ENCODE peak calls at places on chromosomes 12 and 14, in four cellular contexts. O is neural progenitor cell; U is naive thymus-derived CD4-positive, alpha-beta T cell; H is fibroblast of lung. C is an unnamed sample.
A peak's percentile ranks its signal among the peaks of the same experiment; 100 is the strongest.

GRCh38 chr12:83896416-83896815 is 1016.2 kb downstream of the SLC6A15 start:
- DNase-seq in O (no peak), U (no peak), H (no peak), C (no peak)

GRCh38 chr12:104668274-104668718 is 211.5 kb downstream of the CHST11 start:
- DNase-seq in O (no peak), U (no peak), H (peak; percentile 68), C (no peak)

GRCh38 chr12:674272-674781 is 11.1 kb upstream of the NINJ2 start:
- DNase-seq in O (no peak), U (peak; percentile 54), H (no peak), C (peak; percentile 59)

GRCh38 chr12:95336387-95337067 is 118.9 kb downstream of the VEZT start:
- DNase-seq in O (peak; percentile 86), U (no peak), H (peak; percentile 91), C (no peak)

GRCh38 chr12:34599530-34600513 is 577.5 kb downstream of the ALG10 start:
- DNase-seq in O (no peak), U (no peak), H (no peak), C (no peak)

GRCh38 chr12:9883175-9883574 is 1.9 kb downstream of the KLRF2 start:
- DNase-seq in O (no peak), U (no peak), H (peak; percentile 13), C (no peak)

GRCh38 chr12:69254046-69254445 is 14.7 kb downstream of the CPSF6 start:
- DNase-seq in O (peak; percentile 51), U (peak; percentile 66), H (peak; percentile 63), C (no peak)

GRCh38 chr12:124633269-124633953 is 66.0 kb upstream of the NCOR2 start:
- DNase-seq in O (no peak), U (no peak), H (peak; percentile 82), C (no peak)

GRCh38 chr12:59407799-59408198 is 188.0 kb upstream of the SLC16A7 start:
- DNase-seq in O (no peak), U (no peak), H (no peak), C (no peak)

GRCh38 chr12:117472983-117473382 is 111.6 kb upstream of the NOS1 start:
- DNase-seq in O (peak; percentile 83), U (no peak), H (no peak), C (no peak)

GRCh38 chr12:117466677-117467362 is 105.4 kb upstream of the NOS1 start:
- DNase-seq in O (no peak), U (no peak), H (no peak), C (no peak)

GRCh38 chr12:117468016-117468415 is 106.6 kb upstream of the NOS1 start:
- DNase-seq in O (no peak), U (no peak), H (no peak), C (no peak)

GRCh38 chr12:117470804-117471203 is 109.4 kb upstream of the NOS1 start:
- DNase-seq in O (no peak), U (no peak), H (no peak), C (no peak)

GRCh38 chr12:117469883-117470483 is 108.6 kb upstream of the NOS1 start:
- DNase-seq in O (no peak), U (no peak), H (no peak), C (no peak)
- H3K9me3 ChIP-seq in O (no peaks in the 10 kb centered on the region), U (no peaks in the 10 kb centered on the region), H (no peaks in the 10 kb centered on the region), C (peaks cover 4% of the 10 kb centered on the region)

DNA sequence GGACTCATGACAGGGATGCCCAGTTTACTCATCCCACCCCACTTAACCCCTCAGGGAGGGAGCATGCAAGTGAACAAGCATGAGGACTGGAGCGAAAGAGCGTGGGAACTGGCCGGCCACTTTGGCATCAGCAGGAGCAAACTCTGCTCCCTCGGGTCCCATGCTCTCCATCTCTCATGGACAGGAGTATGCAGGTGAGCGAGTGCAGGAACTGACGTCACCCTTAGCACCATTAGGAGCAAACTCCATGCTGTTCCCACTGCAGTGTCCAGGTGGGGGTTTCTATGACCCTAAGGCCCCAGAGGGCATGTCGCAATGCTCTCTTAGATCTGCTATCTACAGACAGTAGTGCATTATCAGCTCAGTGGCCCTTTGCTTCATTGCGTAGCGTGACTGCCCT is 821.8 kb upstream of the LRFN5 start:
- DNase-seq in O (peak; percentile 2), U (no peak), H (no peak), C (no peak)
- H3K9me3 ChIP-seq in O (no peaks in the 10 kb centered on the region), U (no peaks in the 10 kb centered on the region), H (no peaks in the 10 kb centered on the region), C (no peaks in the 10 kb centered on the region)

GRCh38 chr14:64649383-64649998 is 54.7 kb upstream of the PLEKHG3 start:
- DNase-seq in O (no peak), U (no peak), H (peak; percentile 64), C (no peak)
- H3K9me3 ChIP-seq in O (no peaks in the 10 kb centered on the region), U (no peaks in the 10 kb centered on the region), H (no peaks in the 10 kb centered on the region), C (no peaks in the 10 kb centered on the region)

DNA sequence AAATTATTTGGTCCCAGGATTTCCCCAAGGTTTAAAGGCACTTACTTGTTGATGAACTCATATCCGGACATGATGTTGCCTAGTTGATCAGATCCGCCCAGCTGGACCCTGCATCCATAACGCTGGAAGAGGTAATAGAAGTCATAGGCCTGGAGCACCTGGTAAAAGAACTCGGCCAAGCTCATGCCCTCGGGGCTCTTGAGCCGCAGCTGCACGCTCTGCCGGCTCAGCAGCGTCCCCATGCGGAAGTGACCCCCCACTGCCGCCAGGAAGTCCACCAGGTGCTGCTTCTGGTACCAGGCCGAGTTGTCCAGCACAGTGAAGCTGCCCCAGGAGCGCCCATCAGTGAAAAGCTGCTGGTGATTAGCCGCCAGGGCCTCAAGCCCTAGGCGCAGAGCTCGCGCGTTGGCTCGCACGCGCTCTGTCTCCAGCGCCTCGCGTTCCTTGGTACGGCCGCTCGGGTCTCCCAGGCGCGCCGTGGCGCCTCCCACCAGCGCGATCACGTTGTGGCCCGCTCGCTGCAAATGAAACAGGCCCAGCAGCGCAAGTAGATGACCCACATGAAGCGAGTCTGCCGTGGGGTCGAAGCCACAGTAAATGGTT is 545 bp downstream of the YARS2 start:
- DNase-seq in O (peak; percentile 85), U (no peak), H (peak; percentile 77), C (peak; percentile 45)
- H3K9me3 ChIP-seq in O (no peaks in the 10 kb centered on the region), U (no peaks in the 10 kb centered on the region), H (no peaks in the 10 kb centered on the region), C (no peaks in the 10 kb centered on the region)

GRCh38 chr14:70563417-70563816 is 28.6 kb upstream of the ADAM20 start:
- DNase-seq in O (no peak), U (no peak), H (no peak), C (no peak)

GRCh38 chr14:70567791-70568190 is 32.7 kb downstream of the MED6 start:
- DNase-seq in O (peak; percentile 58), U (no peak), H (peak; percentile 28), C (no peak)

DNA sequence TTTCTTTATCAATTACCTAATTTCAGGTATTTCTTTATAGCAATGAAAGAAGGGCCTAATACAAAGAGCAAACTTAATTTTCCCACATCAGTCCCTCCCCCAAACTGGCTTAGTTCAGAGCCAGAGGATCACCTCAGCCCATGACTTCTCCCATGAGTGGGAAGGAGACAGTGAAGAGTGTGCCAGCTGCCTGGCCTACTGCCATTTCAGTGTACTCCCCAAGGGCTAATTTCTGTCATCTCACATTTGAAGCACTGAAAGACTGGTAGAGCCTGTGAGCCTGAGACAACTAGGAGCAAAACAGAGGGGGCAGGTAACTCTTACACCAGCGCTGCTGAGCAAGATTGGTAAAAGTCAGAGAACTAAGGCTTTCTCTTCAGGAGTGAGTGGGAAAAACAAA is 29.1 kb upstream of the ADAM20 start:
- DNase-seq in O (no peak), U (no peak), H (no peak), C (no peak)
- H3K9me3 ChIP-seq in O (no peaks in the 10 kb centered on the region), U (no peaks in the 10 kb centered on the region), H (no peaks in the 10 kb centered on the region), C (peaks cover 2% of the 10 kb centered on the region)

DNA sequence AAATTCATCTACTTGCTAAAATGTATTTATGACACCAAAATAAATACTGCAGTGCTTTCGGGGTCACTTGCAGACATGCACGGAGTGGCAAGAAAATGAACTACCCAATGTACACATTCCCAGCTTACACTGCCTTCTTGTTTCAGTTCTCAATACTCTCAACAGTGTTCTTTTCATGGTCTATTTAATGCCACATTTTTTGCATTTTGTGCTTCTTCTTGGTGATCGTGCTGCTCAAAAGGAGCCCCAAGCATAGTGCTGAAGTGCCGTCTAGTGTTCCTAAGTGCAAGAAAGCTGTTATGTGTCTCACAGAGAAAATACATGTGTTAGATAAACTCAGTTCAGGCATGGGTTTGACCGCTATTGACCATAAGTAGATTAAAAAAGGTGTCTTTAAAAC is 127.9 kb downstream of the PRKD1 start:
- DNase-seq in O (no peak), U (no peak), H (peak; percentile 28), C (no peak)
- H3K9me3 ChIP-seq in O (no peaks in the 10 kb centered on the region), U (no peaks in the 10 kb centered on the region), H (no peaks in the 10 kb centered on the region), C (no peaks in the 10 kb centered on the region)

GRCh38 chr14:51852541-51852940 is 7.9 kb upstream of the GNG2 start:
- DNase-seq in O (no peak), U (no peak), H (peak; percentile 46), C (no peak)

GRCh38 chr14:51859136-51859535 is 1.3 kb upstream of the GNG2 start:
- DNase-seq in O (no peak), U (no peak), H (no peak), C (no peak)

GRCh38 chr14:51856897-51857296 is 3.5 kb upstream of the GNG2 start:
- DNase-seq in O (no peak), U (no peak), H (no peak), C (no peak)

GRCh38 chr14:51850651-51851050 is 9.8 kb upstream of the GNG2 start:
- DNase-seq in O (no peak), U (no peak), H (no peak), C (no peak)

DNA sequence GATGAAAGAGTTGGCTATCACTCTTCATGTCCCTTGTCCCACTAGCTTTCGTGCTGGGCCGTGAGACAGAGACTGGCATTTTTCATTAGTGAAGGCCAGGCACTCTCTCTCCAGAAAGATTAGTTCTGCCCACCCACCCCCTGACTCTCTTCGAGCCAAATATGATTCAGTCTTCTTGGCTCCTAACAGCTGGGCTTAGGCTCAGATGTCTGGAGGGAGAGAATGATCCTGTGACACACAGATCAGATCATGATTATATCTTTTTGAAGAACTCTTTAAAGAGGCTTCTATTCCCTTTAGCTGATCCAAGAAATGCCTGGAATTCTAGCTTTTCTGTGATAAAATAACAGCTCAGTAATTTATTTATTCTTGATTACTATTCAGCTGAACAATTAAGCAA is 5.2 kb upstream of the GNG2 start:
- DNase-seq in O (no peak), U (no peak), H (peak; percentile 55), C (no peak)
- H3K9me3 ChIP-seq in O (no peaks in the 10 kb centered on the region), U (no peaks in the 10 kb centered on the region), H (no peaks in the 10 kb centered on the region), C (no peaks in the 10 kb centered on the region)

GRCh38 chr12:133105620-133106019 is 24.5 kb downstream of the ZNF891 start:
- DNase-seq in O (no peak), U (no peak), H (peak; percentile 14), C (no peak)

GRCh38 chr12:133106253-133106652 is 23.8 kb downstream of the ZNF891 start:
- DNase-seq in O (no peak), U (no peak), H (peak; percentile 40), C (no peak)

GRCh38 chr12:133107121-133107520 is 23.0 kb downstream of the ZNF891 start:
- DNase-seq in O (no peak), U (no peak), H (no peak), C (no peak)

DNA sequence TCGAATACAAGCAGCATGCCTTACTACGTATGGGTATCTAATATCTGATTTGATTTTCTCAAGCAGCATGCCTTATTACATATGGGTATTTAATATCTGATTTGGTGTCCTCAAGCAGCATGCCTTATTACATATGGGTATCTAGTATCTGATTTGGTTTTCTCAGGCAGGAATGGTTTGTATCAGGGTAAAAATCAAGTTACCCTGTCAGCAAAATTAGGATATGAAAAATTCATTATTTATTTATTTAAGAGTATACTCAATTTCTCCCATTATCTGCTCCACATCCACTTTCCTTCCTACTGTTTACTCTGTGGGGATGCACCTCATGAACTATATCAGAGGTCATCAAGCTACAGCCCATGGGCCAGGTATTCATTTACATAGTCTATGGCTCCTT is 21.9 kb downstream of the ZNF891 start:
- DNase-seq in O (no peak), U (no peak), H (no peak), C (no peak)
- H3K9me3 ChIP-seq in O (peaks cover 86% of the 10 kb centered on the region), U (peaks cover 54% of the 10 kb centered on the region), H (peaks cover 7% of the 10 kb centered on the region), C (peaks cover 57% of the 10 kb centered on the region)